ENCODE peak calls at places on chromosomes 11 and 22, in six cellular contexts. H is stomach; L is stimulated activated naive CD8-positive, alpha-beta T cell treated with anti-CD3 and anti-CD28 coated beads, Interleukin-15, Interleukin-2, amounts not matched to agents 100 U/mL and 50 U/mL, for 24 hours; F is WTC11; R is GM18507; M is HFFc6. W is an unnamed sample.

GRCh38 chr11:71070490-71071455 is 181.6 kb downstream of the SHANK2 start:
- DNase-seq in H (no peak), L (no peak), F (no peak), R (no peak), M (no peak), W (no peak)

GRCh38 chr11:118232659-118233058 is 7.8 kb upstream of the JAML start:
- DNase-seq in H (no peak), L (peak; percentile 51), F (no peak), R (no peak), M (no peak), W (no peak)

GRCh38 chr22:19871023-19871844 is 16.6 kb upstream of the GNB1L start:
- DNase-seq in H (no peak), L (peak; percentile 2), F (peak; percentile 7), R (no peak), M (no peak), W (no peak)

GRCh38 chr11:47886096-47886495 is 37.9 kb upstream of the NUP160 start:
- DNase-seq in H (no peak), L (no peak), F (no peak), R (no peak), M (peak; percentile 74), W (no peak)

GRCh38 chr11:33065445-33066178 is 26.2 kb downstream of the TCP11L1 start:
- DNase-seq in H (peak; percentile 76), L (peak; percentile 76), F (peak; percentile 88), R (peak; percentile 55), M (peak; percentile 52), W (peak; percentile 76)

GRCh38 chr22:48258108-48258705 is 1495.8 kb downstream of the TBC1D22A start:
- DNase-seq in H (no peak), L (no peak), F (no peak), R (no peak), M (no peak), W (no peak)

GRCh38 chr11:35364101-35364780 is 55.1 kb downstream of the SLC1A2 start:
- DNase-seq in H (peak; percentile 69), L (no peak), F (no peak), R (no peak), M (peak; percentile 88), W (no peak)

GRCh38 chr11:74255741-74256369 is 55.6 kb downstream of the P4HA3 start:
- DNase-seq in H (peak; percentile 57), L (peak; percentile 49), F (peak; percentile 50), R (peak; percentile 33), M (peak; percentile 29), W (peak; percentile 70)

GRCh38 chr11:123640677-123641494 is 13.5 kb downstream of the SCN3B start:
- DNase-seq in H (peak; percentile 53), L (peak; percentile 59), F (peak; percentile 77), R (peak; percentile 42), M (no peak), W (peak; percentile 75)

GRCh38 chr22:19774628-19775027 is 14.1 kb downstream of the TBX1 start:
- DNase-seq in H (no peak), L (no peak), F (peak; percentile 1), R (no peak), M (no peak), W (no peak)

GRCh38 chr11:118380571-118380970 is 20.8 kb upstream of the ATP5MG start:
- DNase-seq in H (no peak), L (no peak), F (no peak), R (no peak), M (no peak), W (no peak)

GRCh38 chr22:47307326-47307725 is 544.9 kb downstream of the TBC1D22A start:
- DNase-seq in H (no peak), L (no peak), F (no peak), R (no peak), M (peak; percentile 45), W (no peak)

GRCh38 chr11:416051-416756 is 1.4 kb upstream of the SIGIRR start:
- DNase-seq in H (no peak), L (no peak), F (peak; percentile 21), R (no peak), M (no peak), W (peak; percentile 33)

GRCh38 chr11:31233425-31233824 is 136.1 kb downstream of the DCDC1 start:
- DNase-seq in H (no peak), L (no peak), F (no peak), R (no peak), M (no peak), W (no peak)

GRCh38 chr11:95680169-95680929 is 109.2 kb downstream of the FAM76B start:
- DNase-seq in H (no peak), L (no peak), F (no peak), R (no peak), M (no peak), W (no peak)

GRCh38 chr11:7514099-7514725 is 413 bp downstream of the PPFIBP2 start:
- DNase-seq in H (no peak), L (peak; percentile 19), F (peak; percentile 40), R (no peak), M (no peak), W (no peak)

GRCh38 chr11:43691332-43691731 is 10.8 kb downstream of the HSD17B12 start:
- DNase-seq in H (no peak), L (no peak), F (no peak), R (no peak), M (no peak), W (no peak)

GRCh38 chr22:27941143-27941542 is 22.1 kb upstream of the PITPNB start:
- DNase-seq in H (no peak), L (no peak), F (no peak), R (no peak), M (no peak), W (no peak)

W was measured in retina.